ENCODE peak calls at places on chromosome 21, in five cellular contexts. Q, A, X, M and F are unnamed samples.

GRCh38 chr21:35020902-35021301 is 28.2 kb downstream of the RUNX1 start:
- DNase-seq in X (no peak), M (no peak), Q (no peak), A (no peak), F (no peak)

GRCh38 chr21:41207401-41208388 is 39.7 kb downstream of the BACE2 start:
- DNase-seq in A (peak; percentile 89), Q (no peak), M (no peak), X (peak; percentile 46), F (peak; percentile 87)

GRCh38 chr21:46081862-46082637 is 15.9 kb upstream of the COL6A2 start:
- DNase-seq in M (no peak), X (no peak), Q (peak; percentile 52), A (no peak), F (peak; percentile 47)

GRCh38 chr21:32802954-32803353 is 31.4 kb upstream of the PAXBP1 start:
- DNase-seq in X (no peak), Q (no peak), A (no peak), M (no peak), F (no peak)

GRCh38 chr21:42351626-42352432 is 1.0 kb upstream of the TFF2 start:
- DNase-seq in M (no peak), X (no peak), A (no peak), Q (peak; percentile 56), F (no peak)

GRCh38 chr21:46127239-46128105 is 27.9 kb downstream of the FTCD start:
- DNase-seq in A (no peak), Q (peak; percentile 51), M (no peak), X (peak; percentile 11), F (peak; percentile 55)

GRCh38 chr21:42599962-42600361 is 53.5 kb upstream of the PDE9A start:
- DNase-seq in Q (peak; percentile 50), X (no peak), M (no peak), A (no peak), F (no peak)

GRCh38 chr21:43274946-43275310 is 106.1 kb downstream of the CRYAA start:
- DNase-seq in M (no peak), A (no peak), X (peak; percentile 4), Q (peak; percentile 53), F (peak; percentile 25)

GRCh38 chr21:42524341-42525227 is 10.9 kb downstream of the SLC37A1 start:
- DNase-seq in X (peak; percentile 67), A (no peak), Q (peak; percentile 87), M (no peak), F (peak; percentile 82)

GRCh38 chr21:16678479-16678878 is 834.4 kb upstream of the CXADR start:
- DNase-seq in M (no peak), Q (no peak), A (peak; percentile 24), X (no peak), F (no peak)

GRCh38 chr21:16084776-16085364 is 355.1 kb downstream of the USP25 start:
- DNase-seq in X (peak; percentile 79), A (peak; percentile 34), M (no peak), Q (no peak), F (peak; percentile 71)

GRCh38 chr21:28518620-28519019 is 474.1 kb downstream of the LTN1 start:
- DNase-seq in A (no peak), Q (no peak), X (no peak), M (no peak), F (no peak)

GRCh38 chr21:40681164-40681859 is 165.6 kb downstream of the DSCAM start:
- DNase-seq in A (no peak), Q (no peak), M (no peak), X (no peak), F (no peak)

GRCh38 chr21:37181059-37181458 is 86.1 kb downstream of the VPS26C start:
- DNase-seq in X (no peak), M (no peak), A (no peak), Q (no peak), F (no peak)

GRCh38 chr21:29164330-29164942 is 34.0 kb downstream of the MAP3K7CL start:
- DNase-seq in A (peak; percentile 90), M (no peak), Q (no peak), X (no peak), F (no peak)

DNA sequence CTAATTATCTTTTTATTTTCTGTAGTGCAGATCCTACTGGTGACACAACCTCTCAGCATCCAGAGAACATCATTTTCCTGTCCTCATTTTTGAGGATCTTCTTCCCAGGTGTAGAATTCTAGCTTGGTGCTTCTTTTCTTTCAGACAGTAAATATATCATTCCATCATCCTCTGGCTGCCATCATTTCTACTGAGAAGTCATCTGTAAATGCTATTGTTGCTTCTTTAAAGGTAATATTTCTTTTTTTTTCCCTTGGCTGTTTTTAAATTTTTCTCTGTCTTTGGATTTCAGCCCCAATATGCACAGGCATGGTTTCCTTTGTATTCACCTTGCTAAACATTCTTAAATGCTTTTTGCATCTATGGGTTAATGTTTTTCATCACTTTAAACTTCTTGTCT is 3.3 kb upstream of the KRTAP10-9 start:
- DNase-seq in Q (no peak), M (no peak), X (no peak), A (no peak), F (no peak)
- H3K9me3 ChIP-seq in Q (peaks cover 12% of the 10 kb centered on the region), M (peaks cover 14% of the 10 kb centered on the region), X (peaks cover 14% of the 10 kb centered on the region), A (no peaks in the 10 kb centered on the region), F (no peaks in the 10 kb centered on the region)

GRCh38 chr21:19122371-19122770 is 718.8 kb upstream of the TMPRSS15 start:
- DNase-seq in Q (no peak), X (no peak), A (no peak), M (no peak), F (no peak)
- H3K4me3 ChIP-seq in Q (no peak overlapping the region), X (no peak overlapping the region), A (no peak overlapping the region), M (no peak overlapping the region), F (no peak overlapping the region)

GRCh38 chr21:30616125-30616524 is at the start of gene KRTAP20-1:
- DNase-seq in A (no peak), M (no peak), X (no peak), Q (no peak), F (no peak)

GRCh38 chr21:30615199-30615598 is 1.0 kb upstream of the KRTAP20-1 start:
- DNase-seq in A (no peak), M (no peak), Q (no peak), X (no peak), F (no peak)

GRCh38 chr21:30612132-30612531 is 1.6 kb downstream of the KRTAP6-1 start:
- DNase-seq in M (no peak), A (no peak), X (no peak), Q (no peak), F (no peak)

GRCh38 chr21:30613836-30614235 is at the start of gene KRTAP6-1:
- DNase-seq in X (no peak), Q (no peak), A (no peak), M (no peak), F (no peak)
- H3K9me3 ChIP-seq in X (no peaks in the 10 kb centered on the region), Q (no peaks in the 10 kb centered on the region), A (no peaks in the 10 kb centered on the region), M (no peaks in the 10 kb centered on the region), F (no peaks in the 10 kb centered on the region)

GRCh38 chr21:38712076-38712475 is 93.7 kb upstream of the ETS2 start:
- DNase-seq in A (peak; percentile 64), X (no peak), Q (no peak), M (peak; percentile 35), F (no peak)

GRCh38 chr21:38720074-38720473 is 85.7 kb upstream of the ETS2 start:
- DNase-seq in Q (no peak), X (no peak), M (no peak), A (no peak), F (peak; percentile 2)

GRCh38 chr21:38714998-38715397 is 90.7 kb upstream of the ETS2 start:
- DNase-seq in X (no peak), M (no peak), A (no peak), Q (no peak), F (no peak)

GRCh38 chr21:38716942-38717341 is 88.8 kb upstream of the ETS2 start:
- DNase-seq in Q (no peak), A (no peak), M (no peak), X (no peak), F (no peak)

DNA sequence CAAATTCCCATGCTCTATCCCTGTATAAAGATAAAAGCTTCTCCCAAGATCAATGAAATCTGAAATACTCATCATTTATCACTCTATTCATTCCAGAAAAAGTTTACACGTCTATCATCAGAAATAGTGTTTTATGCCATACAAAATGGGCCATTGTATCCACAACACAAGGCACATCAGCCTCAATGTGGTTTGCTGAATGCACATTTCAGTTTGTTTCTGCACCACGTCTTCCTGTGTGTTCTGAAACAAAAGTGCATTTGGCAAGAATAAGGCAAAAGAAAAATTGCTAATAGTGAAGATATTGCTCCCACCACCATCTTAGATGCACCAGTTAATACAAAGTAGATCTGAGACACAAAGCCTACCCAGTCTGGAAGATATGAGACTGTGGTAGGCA is 89.6 kb upstream of the ETS2 start:
- DNase-seq in Q (no peak), M (no peak), A (no peak), X (no peak), F (no peak)
- H3K4me3 ChIP-seq in Q (no peak overlapping the region), M (no peak overlapping the region), A (no peak overlapping the region), X (no peak overlapping the region), F (no peak overlapping the region)

DNA sequence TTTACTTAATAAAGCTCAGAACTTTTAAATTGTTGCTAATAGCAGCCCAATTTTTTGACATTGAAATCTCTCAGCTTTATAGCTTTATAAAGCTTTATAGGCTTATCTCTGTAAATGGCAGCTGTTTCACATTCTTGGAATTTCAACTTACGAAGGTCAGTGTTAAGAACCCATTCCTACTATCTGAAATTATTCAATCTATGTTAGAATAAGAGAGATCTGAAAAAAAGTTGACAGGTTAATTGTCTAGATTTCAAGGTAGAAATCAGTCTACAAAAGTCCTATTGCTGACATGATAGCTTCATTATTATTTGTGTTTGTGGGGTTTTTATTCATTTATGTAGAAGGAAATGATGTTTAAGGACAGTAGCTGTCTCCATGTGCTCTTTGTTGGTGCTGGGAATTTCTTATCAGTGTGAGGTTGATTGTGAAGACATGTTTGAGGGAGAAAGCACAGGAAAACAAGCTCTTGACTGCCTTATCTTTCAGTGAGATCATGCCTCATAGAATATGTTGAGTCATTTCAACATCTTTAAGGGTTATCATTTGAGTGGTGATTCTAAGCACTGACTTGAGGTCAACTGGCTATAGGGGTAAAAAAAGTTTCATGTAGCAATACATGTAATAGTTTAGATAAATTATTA is 404.9 kb upstream of the ADAMTS5 start:
- DNase-seq in X (no peak), Q (no peak), A (peak; percentile 65), M (no peak), F (no peak)
- H3K9me3 ChIP-seq in X (no peaks in the 10 kb centered on the region), Q (no peaks in the 10 kb centered on the region), A (no peaks in the 10 kb centered on the region), M (no peaks in the 10 kb centered on the region), F (no peaks in the 10 kb centered on the region)